ENCODE peak calls at places on chromosomes 6 and 20, in four cellular contexts. One of them, this sample, is unnamed.

GRCh38 chr6:71482742-71483141 is 194.1 kb downstream of the OGFRL1 start:
- DNase-seq in NCI-H1092 treated with DMSO at 0.1 percent for 48 hours: no peak
- DNase-seq in NT2/D1: no peak
- DNase-seq in NAMALWA: no peak
- DNase-seq in this sample: peak

GRCh38 chr6:25980935-25981334 is 18.3 kb downstream of the TRIM38 start:
- DNase-seq in NCI-H1092 treated with DMSO at 0.1 percent for 48 hours: no peak
- DNase-seq in NT2/D1: no peak
- DNase-seq in NAMALWA: no peak
- DNase-seq in this sample: no peak

GRCh38 chr20:41095110-41095969 is 42.0 kb upstream of the PLCG1 start:
- DNase-seq in NCI-H1092 treated with DMSO at 0.1 percent for 48 hours: peak
- DNase-seq in NT2/D1: peak
- DNase-seq in NAMALWA: peak
- DNase-seq in this sample: no peak

GRCh38 chr6:25050356-25050755 is 114.6 kb upstream of the RIPOR2 start:
- DNase-seq in NCI-H1092 treated with DMSO at 0.1 percent for 48 hours: no peak
- DNase-seq in NT2/D1: no peak
- DNase-seq in NAMALWA: peak
- DNase-seq in this sample: no peak

GRCh38 chr6:144265390-144265789 is 19.7 kb upstream of the UTRN start:
- DNase-seq in NCI-H1092 treated with DMSO at 0.1 percent for 48 hours: no peak
- DNase-seq in NT2/D1: peak
- DNase-seq in NAMALWA: peak
- DNase-seq in this sample: peak

GRCh38 chr6:154481541-154482013 is 28.9 kb downstream of the CNKSR3 start:
- DNase-seq in NCI-H1092 treated with DMSO at 0.1 percent for 48 hours: no peak
- DNase-seq in NT2/D1: no peak
- DNase-seq in NAMALWA: no peak
- DNase-seq in this sample: no peak

GRCh38 chr20:20210943-20211273 is 157.0 kb upstream of the INSM1 start:
- DNase-seq in NCI-H1092 treated with DMSO at 0.1 percent for 48 hours: no peak
- DNase-seq in NT2/D1: no peak
- DNase-seq in NAMALWA: no peak
- DNase-seq in this sample: no peak

GRCh38 chr20:64033981-64034493 is 1.9 kb upstream of the C20orf204 start:
- DNase-seq in NCI-H1092 treated with DMSO at 0.1 percent for 48 hours: no peak
- DNase-seq in NT2/D1: no peak
- DNase-seq in NAMALWA: no peak
- DNase-seq in this sample: no peak

GRCh38 chr6:68718379-68719073 is 83.4 kb downstream of the ADGRB3 start:
- DNase-seq in NCI-H1092 treated with DMSO at 0.1 percent for 48 hours: peak
- DNase-seq in NT2/D1: no peak
- DNase-seq in NAMALWA: no peak
- DNase-seq in this sample: no peak

GRCh38 chr6:152068622-152069261 is 261.3 kb downstream of the ESR1 start:
- DNase-seq in NCI-H1092 treated with DMSO at 0.1 percent for 48 hours: no peak
- DNase-seq in NT2/D1: no peak
- DNase-seq in NAMALWA: no peak
- DNase-seq in this sample: no peak

GRCh38 chr6:36683656-36684446 is 5.3 kb downstream of the CDKN1A start:
- DNase-seq in NCI-H1092 treated with DMSO at 0.1 percent for 48 hours: no peak
- DNase-seq in NT2/D1: no peak
- DNase-seq in NAMALWA: no peak
- DNase-seq in this sample: no peak

GRCh38 chr6:107821591-107821990 is 2.5 kb downstream of the SCML4 start:
- DNase-seq in NCI-H1092 treated with DMSO at 0.1 percent for 48 hours: no peak
- DNase-seq in NT2/D1: no peak
- DNase-seq in NAMALWA: no peak
- DNase-seq in this sample: no peak

GRCh38 chr20:10672579-10673127 is 1.1 kb downstream of the JAG1 start:
- DNase-seq in NCI-H1092 treated with DMSO at 0.1 percent for 48 hours: peak
- DNase-seq in NT2/D1: no peak
- DNase-seq in NAMALWA: peak
- DNase-seq in this sample: peak

GRCh38 chr6:159682265-159682664 is 10.8 kb downstream of the SOD2 start:
- DNase-seq in NCI-H1092 treated with DMSO at 0.1 percent for 48 hours: no peak
- DNase-seq in NT2/D1: no peak
- DNase-seq in NAMALWA: no peak
- DNase-seq in this sample: no peak

GRCh38 chr20:1122388-1123315 is 4.2 kb downstream of the PSMF1 start:
- DNase-seq in NCI-H1092 treated with DMSO at 0.1 percent for 48 hours: peak
- DNase-seq in NT2/D1: no peak
- DNase-seq in NAMALWA: no peak
- DNase-seq in this sample: no peak

GRCh38 chr6:82915666-82916065 is 150.0 kb downstream of the UBE3D start:
- DNase-seq in NCI-H1092 treated with DMSO at 0.1 percent for 48 hours: no peak
- DNase-seq in NT2/D1: no peak
- DNase-seq in NAMALWA: no peak
- DNase-seq in this sample: no peak

GRCh38 chr6:124131259-124131658 is 327.6 kb downstream of the NKAIN2 start:
- DNase-seq in NCI-H1092 treated with DMSO at 0.1 percent for 48 hours: no peak
- DNase-seq in NT2/D1: no peak
- DNase-seq in NAMALWA: no peak
- DNase-seq in this sample: peak

GRCh38 chr6:166511316-166511715 is 75.2 kb downstream of the RAMACL start:
- DNase-seq in NCI-H1092 treated with DMSO at 0.1 percent for 48 hours: no peak
- DNase-seq in NT2/D1: no peak
- DNase-seq in NAMALWA: no peak
- DNase-seq in this sample: no peak

GRCh38 chr6:150638286-150638685 is 38.6 kb downstream of the PLEKHG1 start:
- DNase-seq in NCI-H1092 treated with DMSO at 0.1 percent for 48 hours: no peak
- DNase-seq in NT2/D1: no peak
- DNase-seq in NAMALWA: no peak
- DNase-seq in this sample: no peak

GRCh38 chr20:63641146-63641791 is 12.0 kb downstream of the STMN3 start:
- DNase-seq in NCI-H1092 treated with DMSO at 0.1 percent for 48 hours: no peak
- DNase-seq in NT2/D1: no peak
- DNase-seq in NAMALWA: peak
- DNase-seq in this sample: no peak

GRCh38 chr6:89173634-89174033 is 27.8 kb downstream of the PM20D2 start:
- DNase-seq in NCI-H1092 treated with DMSO at 0.1 percent for 48 hours: no peak
- DNase-seq in NT2/D1: no peak
- DNase-seq in NAMALWA: no peak
- DNase-seq in this sample: no peak

GRCh38 chr20:61884571-61885389 is 180.9 kb downstream of the TAF4 start:
- DNase-seq in NCI-H1092 treated with DMSO at 0.1 percent for 48 hours: no peak
- DNase-seq in NT2/D1: no peak
- DNase-seq in NAMALWA: no peak
- DNase-seq in this sample: no peak

GRCh38 chr6:130187335-130188206 is 35.2 kb downstream of the SAMD3 start:
- DNase-seq in NCI-H1092 treated with DMSO at 0.1 percent for 48 hours: no peak
- DNase-seq in NT2/D1: no peak
- DNase-seq in NAMALWA: no peak
- DNase-seq in this sample: no peak

This sample was measured in NCI-H226.